ENCODE peak calls at places on chromosomes 16 and 17, in five cellular contexts. Q is NCI-H774; X is hypothalamus; E is non-pigmented ciliary epithelial cell; I is CD8-positive, alpha-beta T cell. P is an unnamed sample.

GRCh38 chr17:65334391-65334790 is 197.2 kb downstream of the RGS9 start:
- DNase-seq in Q (no peak), X (no peak), E (no peak), I (no peak), P (no peak)

GRCh38 chr17:12983986-12984932 is 33.6 kb downstream of the ELAC2 start:
- DNase-seq in Q (no peak), X (no peak), E (no peak), I (no peak), P (no peak)

GRCh38 chr17:19242323-19242722 is 5.2 kb downstream of the EPN2 start:
- DNase-seq in Q (no peak), X (no peak), E (no peak), I (no peak), P (no peak)

GRCh38 chr17:27668488-27668823 is 37.5 kb downstream of the LGALS9 start:
- DNase-seq in Q (no peak), X (no peak), E (no peak), I (no peak), P (no peak)

GRCh38 chr17:74805543-74805991 is 29.4 kb upstream of the NAT9 start:
- DNase-seq in Q (no peak), X (peak), E (no peak), I (no peak), P (no peak)

GRCh38 chr17:54439816-54440215 is 460.8 kb upstream of the TOM1L1 start:
- DNase-seq in Q (no peak), X (no peak), E (no peak), I (no peak), P (no peak)

GRCh38 chr17:41870627-41871026 is 5.4 kb upstream of the KLHL11 start:
- DNase-seq in Q (no peak), X (no peak), E (no peak), I (no peak), P (no peak)

GRCh38 chr17:65518256-65518655 is 43.2 kb downstream of the AXIN2 start:
- DNase-seq in Q (no peak), X (no peak), E (no peak), I (no peak), P (no peak)

GRCh38 chr17:80663783-80664206 is 119.2 kb downstream of the RPTOR start:
- DNase-seq in Q (no peak), X (no peak), E (no peak), I (peak), P (no peak)

GRCh38 chr16:29811896-29812665 is at the start of gene PRRT2:
- DNase-seq in Q (peak), X (peak), E (no peak), I (no peak), P (peak)